ENCODE peak calls at places on chromosome 1, in seven cellular contexts. P is nephron progenitor cell; T is ELR; R is activated T-helper 9 cell treated with anti-CD3 and anti-CD28 coated beads, Interleukin-2, amount 50 U/mL, for 16 hours; D is NCI-H1105; O is IMR-90; X is left colon. F is an unnamed sample.

GRCh38 chr1:15584489-15585363 is at the start of gene AGMAT:
- DNase-seq in D (no peak), T (peak), O (no peak), X (peak), R (peak), P (peak), F (peak)

GRCh38 chr1:66371233-66372005 is 162.5 kb upstream of the SGIP1 start:
- DNase-seq in R (no peak), O (peak), P (no peak), T (peak), X (no peak), D (no peak), F (no peak)

GRCh38 chr1:233439721-233440120 is 112.2 kb downstream of the MAP3K21 start:
- DNase-seq in R (no peak), O (no peak), D (no peak), X (no peak), P (no peak), T (no peak), F (no peak)

GRCh38 chr1:22652881-22653316 is at the start of gene C1QB:
- DNase-seq in R (no peak), P (no peak), D (no peak), T (no peak), O (no peak), X (peak), F (no peak)

GRCh38 chr1:228066416-228066815 is 16.1 kb upstream of the ARF1 start:
- DNase-seq in R (no peak), X (no peak), O (no peak), P (no peak), D (no peak), T (no peak), F (no peak)

GRCh38 chr1:68904472-68904871 is 407.6 kb upstream of the DEPDC1 start:
- DNase-seq in D (no peak), X (no peak), O (no peak), P (no peak), R (no peak), T (no peak), F (no peak)

GRCh38 chr1:1124508-1124785 is 8.6 kb upstream of the C1orf159 start:
- DNase-seq in O (no peak), R (no peak), X (peak), D (no peak), T (no peak), P (no peak), F (no peak)

GRCh38 chr1:9201421-9202239 is 32.9 kb upstream of the H6PD start:
- DNase-seq in P (no peak), X (no peak), O (peak), R (no peak), T (peak), D (no peak), F (no peak)

GRCh38 chr1:242477944-242478343 is 46.6 kb downstream of the PLD5 start:
- DNase-seq in R (no peak), O (no peak), P (no peak), X (no peak), T (no peak), D (peak), F (no peak)

GRCh38 chr1:232301246-232301645 is 328.7 kb downstream of the SIPA1L2 start:
- DNase-seq in X (no peak), T (no peak), P (no peak), D (no peak), O (no peak), R (no peak), F (no peak)

GRCh38 chr1:42692461-42692860 is 10.2 kb downstream of the YBX1 start:
- DNase-seq in X (peak), O (no peak), R (no peak), D (no peak), T (no peak), P (no peak), F (peak)

GRCh38 chr1:147618077-147618569 is 52.2 kb downstream of the ACP6 start:
- DNase-seq in P (no peak), T (no peak), O (peak), D (no peak), R (no peak), X (no peak), F (no peak)

GRCh38 chr1:18948913-18949688 is 7.4 kb downstream of the IFFO2 start:
- DNase-seq in O (peak), T (peak), P (peak), X (no peak), D (no peak), R (no peak), F (peak)

F was measured in HuH-7.